ENCODE peak calls at places on chromosomes 2 and 18, in seven cellular contexts. Z is M059J, M is left cardiac atrium, Y is AG04450, X is NCI-H82, C is naive B cell, U is H7. G is an unnamed sample.

GRCh38 chr2:233882353-233882752 is 14.2 kb upstream of the MSL3B start:
- DNase-seq in Z (no peak), M (no peak), Y (no peak), X (no peak), C (no peak), U (no peak), G (no peak)

GRCh38 chr2:178363252-178363651 is 87.7 kb downstream of the PRKRA start:
- DNase-seq in Z (peak; percentile 1), M (no peak), Y (no peak), X (no peak), C (no peak), U (no peak), G (no peak)

GRCh38 chr2:235232474-235233435 is 261.1 kb upstream of the AGAP1 start:
- DNase-seq in Z (no peak), M (no peak), Y (no peak), X (peak; percentile 98), C (no peak), U (no peak), G (no peak)

GRCh38 chr2:37774976-37775907 is 103.8 kb upstream of the CDC42EP3 start:
- DNase-seq in Z (no peak), M (no peak), Y (no peak), X (no peak), C (no peak), U (no peak), G (no peak)

GRCh38 chr2:28175028-28175427 is 217.6 kb upstream of the FOSL2 start:
- DNase-seq in Z (no peak), M (no peak), Y (no peak), X (peak; percentile 35), C (no peak), U (no peak), G (no peak)

GRCh38 chr2:239898292-239898925 is 126.7 kb downstream of the NDUFA10 start:
- DNase-seq in Z (no peak), M (no peak), Y (no peak), X (no peak), C (no peak), U (no peak), G (no peak)

GRCh38 chr2:71336802-71337201 is 5.2 kb downstream of the ZNF638 start:
- DNase-seq in Z (peak; percentile 9), M (no peak), Y (no peak), X (no peak), C (no peak), U (no peak), G (no peak)

GRCh38 chr2:238445409-238446190 is 18.9 kb downstream of the ASB1 start:
- DNase-seq in Z (no peak), M (no peak), Y (no peak), X (no peak), C (no peak), U (no peak), G (no peak)

GRCh38 chr2:241073166-241074064 is 28.7 kb downstream of the MTERF4 start:
- DNase-seq in Z (no peak), M (no peak), Y (no peak), X (no peak), C (no peak), U (peak; percentile 51), G (no peak)

GRCh38 chr2:11073251-11073650 is 82.0 kb upstream of the SLC66A3 start:
- DNase-seq in Z (peak; percentile 31), M (no peak), Y (no peak), X (peak; percentile 74), C (no peak), U (peak; percentile 78), G (no peak)

GRCh38 chr2:118769707-118770400 is 77.6 kb downstream of the EN1 start:
- DNase-seq in Z (no peak), M (no peak), Y (no peak), X (no peak), C (no peak), U (no peak), G (no peak)

GRCh38 chr18:78406743-78407455 is 572.7 kb upstream of the SALL3 start:
- DNase-seq in Z (no peak), M (no peak), Y (no peak), X (no peak), C (no peak), U (no peak), G (no peak)

GRCh38 chr2:5845798-5846197 is 153.6 kb downstream of the SOX11 start:
- DNase-seq in Z (no peak), M (no peak), Y (no peak), X (no peak), C (no peak), U (peak; percentile 31), G (no peak)

GRCh38 chr2:189426886-189427285 is 14.4 kb upstream of the WDR75 start:
- DNase-seq in Z (no peak), M (no peak), Y (no peak), X (no peak), C (no peak), U (no peak), G (no peak)

GRCh38 chr2:190532581-190532980 is 1.9 kb downstream of the NEMP2 start:
- DNase-seq in Z (no peak), M (no peak), Y (no peak), X (peak; percentile 63), C (no peak), U (no peak), G (no peak)

GRCh38 chr18:34055227-34055626 is 169.5 kb downstream of the NOL4 start:
- DNase-seq in Z (no peak), M (no peak), Y (no peak), X (no peak), C (no peak), U (no peak), G (no peak)

GRCh38 chr2:227653419-227653818 is 13.2 kb upstream of the SCYGR5 start:
- DNase-seq in Z (no peak), M (no peak), Y (no peak), X (no peak), C (no peak), U (no peak), G (no peak)

GRCh38 chr18:62485684-62486083 is 37.1 kb upstream of the ZCCHC2 start:
- DNase-seq in Z (peak; percentile 96), M (no peak), Y (peak; percentile 18), X (no peak), C (no peak), U (no peak), G (peak; percentile 32)

GRCh38 chr18:78859686-78860085 is 119.9 kb upstream of the SALL3 start:
- DNase-seq in Z (no peak), M (no peak), Y (no peak), X (no peak), C (no peak), U (no peak), G (no peak)

GRCh38 chr18:49226935-49227334 is 233.5 kb downstream of the DYM start:
- DNase-seq in Z (no peak), M (no peak), Y (no peak), X (no peak), C (no peak), U (no peak), G (no peak)

GRCh38 chr18:23237524-23238151 is 102.4 kb downstream of the CABLES1 start:
- DNase-seq in Z (peak; percentile 83), M (peak; percentile 71), Y (no peak), X (no peak), C (peak; percentile 55), U (peak; percentile 87), G (no peak)

GRCh38 chr2:11498543-11499034 is 32.6 kb upstream of the E2F6 start:
- DNase-seq in Z (peak; percentile 67), M (peak; percentile 85), Y (no peak), X (no peak), C (no peak), U (no peak), G (no peak)

GRCh38 chr2:192983173-192983572 is 788.4 kb upstream of the TMEFF2 start:
- DNase-seq in Z (no peak), M (no peak), Y (no peak), X (no peak), C (no peak), U (no peak), G (no peak)

GRCh38 chr2:169868951-169869350 is 41.7 kb downstream of the UBR3 start:
- DNase-seq in Z (no peak), M (no peak), Y (no peak), X (no peak), C (no peak), U (no peak), G (no peak)

G was measured in BJ.